ENCODE peak calls at places on chromosomes 4 and X, in five cellular contexts. G is HCT116, F is SK-N-SH, P is GM12878, U is HepG2. H is an unnamed sample.

GRCh38 chr4:128635141-128635911 is 174.2 kb upstream of the JADE1 start:
- DNase-seq in G (no peak), F (no peak), P (no peak), U (peak; percentile 15), H (no peak)

GRCh38 chrX:134969726-134970125 is 21.1 kb upstream of the SMIM10 start:
- DNase-seq in G (no peak), F (no peak), P (no peak), U (no peak), H (no peak)

GRCh38 chr4:114613579-114613978 is 15.0 kb downstream of the UGT8 start:
- DNase-seq in G (no peak), F (no peak), P (no peak), U (no peak), H (no peak)

GRCh38 chr4:21596521-21596920 is 352.1 kb downstream of the KCNIP4 start:
- DNase-seq in G (no peak), F (no peak), P (no peak), U (no peak), H (no peak)

GRCh38 chr4:109294468-109295020 is 7.9 kb downstream of the COL25A1 start:
- DNase-seq in G (no peak), F (no peak), P (no peak), U (no peak), H (no peak)

GRCh38 chrX:17413228-17413627 is 38.2 kb downstream of the NHS start:
- DNase-seq in G (peak; percentile 32), F (no peak), P (no peak), U (no peak), H (no peak)

GRCh38 chrX:136850441-136851175 is 29.9 kb downstream of the RBMX start:
- DNase-seq in G (no peak), F (no peak), P (no peak), U (no peak), H (no peak)

GRCh38 chr4:84394386-84394785 is 104.7 kb downstream of the NKX6-1 start:
- DNase-seq in G (no peak), F (no peak), P (no peak), U (no peak), H (no peak)

GRCh38 chrX:18220786-18221185 is at the start of gene BEND2:
- DNase-seq in G (no peak), F (no peak), P (no peak), U (no peak), H (no peak)

GRCh38 chrX:87634361-87634760 is 116.8 kb downstream of the KLHL4 start:
- DNase-seq in G (no peak), F (no peak), P (no peak), U (no peak), H (no peak)

GRCh38 chrX:107429090-107429489 is 20.4 kb upstream of the FRMPD3 start:
- DNase-seq in G (no peak), F (no peak), P (no peak), U (peak; percentile 15), H (no peak)

GRCh38 chrX:10071451-10072163 is 85.2 kb upstream of the CLCN4 start:
- DNase-seq in G (no peak), F (no peak), P (no peak), U (no peak), H (no peak)
- TF ChIP-seq JUND in G (no peak), F (no peak), P (no peak), U (no peak), H (no peak)

DNA sequence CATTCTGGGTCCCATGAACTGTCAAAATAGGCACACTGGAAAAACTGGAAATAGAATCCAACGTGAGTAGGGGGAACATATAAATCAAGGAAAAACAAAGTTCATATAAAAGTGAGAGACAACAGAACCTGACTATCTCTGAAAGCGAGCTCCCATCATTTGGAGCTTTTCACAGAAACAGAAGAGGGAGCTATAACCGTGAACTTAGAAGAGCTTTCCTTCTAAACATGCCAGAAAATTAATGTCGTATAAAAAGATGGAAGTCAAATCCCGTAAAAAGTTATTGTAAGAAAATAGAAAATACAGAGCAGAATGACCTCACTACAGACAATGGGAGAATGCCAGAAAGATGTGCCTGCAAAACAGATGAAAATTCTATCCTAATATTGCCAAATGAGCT is 23.9 kb upstream of the HSD17B10 start:
- DNase-seq in G (no peak), F (no peak), P (no peak), U (no peak), H (no peak)
- TF ChIP-seq JUND in G (no peak), F (no peak), P (no peak), U (no peak), H (no peak)

GRCh38 chrX:44872319-44872816 is 620 bp upstream of the KDM6A start:
- DNase-seq in G (no peak), F (no peak), P (no peak), U (no peak), H (no peak)
- TF ChIP-seq JUND in G (no peak), F (no peak), P (no peak), U (no peak), H (no peak)

GRCh38 chrX:100745806-100746537 is 14.1 kb upstream of the SYTL4 start:
- DNase-seq in G (no peak), F (no peak), P (no peak), U (no peak), H (no peak)
- TF ChIP-seq JUND in G (no peak), F (no peak), P (no peak), U (no peak), H (no peak)

DNA sequence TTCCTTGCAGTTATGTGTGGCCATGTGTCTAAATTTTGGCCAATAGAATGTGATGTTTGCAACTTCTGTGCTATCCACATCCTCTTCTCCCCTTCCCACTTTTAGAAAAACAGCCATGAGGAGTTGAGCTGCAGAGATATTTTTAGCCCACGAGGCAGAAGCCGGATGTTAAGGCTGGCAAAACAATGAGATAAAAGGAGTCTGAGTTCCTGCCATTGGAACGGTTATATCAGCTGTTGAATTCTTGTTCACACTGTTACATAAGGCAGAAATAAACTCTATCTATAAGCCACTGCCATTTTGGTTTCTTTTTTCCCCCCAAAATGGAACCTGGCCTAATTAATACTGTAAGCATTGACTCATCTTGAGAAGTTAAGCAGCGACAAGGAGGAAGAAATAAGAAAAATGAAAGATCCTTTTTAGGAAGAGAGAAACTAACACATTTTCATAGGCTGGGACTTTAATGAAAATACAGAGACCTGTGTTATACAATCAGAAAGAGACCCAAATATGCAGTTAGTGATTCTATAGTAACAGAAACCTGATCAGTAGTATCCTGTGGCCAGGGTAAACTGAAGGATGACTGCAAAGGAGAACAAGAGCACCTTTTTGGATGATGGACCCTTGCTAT is 200.5 kb downstream of the INPP4B start:
- DNase-seq in G (no peak), F (no peak), P (no peak), U (no peak), H (no peak)
- TF ChIP-seq JUND in G (no peak), F (no peak), P (no peak), U (no peak), H (no peak)

GRCh38 chr4:1234296-1234695 is 14.6 kb downstream of the CTBP1 start:
- DNase-seq in G (no peak), F (peak; percentile 63), P (no peak), U (no peak), H (no peak)
- TF ChIP-seq JUND in G (no peak), F (no peak), P (no peak), U (no peak), H (no peak)

H was measured in T47D.